ENCODE peak calls at places on chromosome 22, in five cellular contexts. J, R, W, A and C are unnamed samples.

GRCh38 chr22:31872209-31872608 is 72.1 kb upstream of the YWHAH start:
- DNase-seq in J (peak; percentile 35), R (no peak), A (no peak), W (no peak), C (peak; percentile 27)

GRCh38 chr22:24200616-24201212 is 19.4 kb downstream of the SUSD2 start:
- DNase-seq in A (no peak), W (peak; percentile 65), J (no peak), R (no peak), C (no peak)

GRCh38 chr22:25774575-25775026 is 32.6 kb downstream of the MYO18B start:
- DNase-seq in W (peak; percentile 4), A (peak; percentile 35), R (no peak), J (no peak), C (peak; percentile 22)

GRCh38 chr22:50192056-50192824 is 6.5 kb downstream of the TRABD start:
- DNase-seq in J (peak; percentile 57), A (no peak), R (peak; percentile 62), W (peak; percentile 68), C (peak; percentile 83)

GRCh38 chr22:26320469-26320868 is 108.6 kb upstream of the ASPHD2 start:
- DNase-seq in R (no peak), A (no peak), J (no peak), W (no peak), C (no peak)

GRCh38 chr22:46652930-46653331 is 32.7 kb downstream of the GRAMD4 start:
- DNase-seq in A (no peak), W (no peak), J (peak; percentile 20), R (no peak), C (no peak)

GRCh38 chr22:49107961-49108530 is 719.6 kb downstream of the BRD1 start:
- DNase-seq in J (no peak), A (no peak), R (no peak), W (no peak), C (no peak)

GRCh38 chr22:36860821-36861659 is at the start of gene NCF4:
- DNase-seq in J (peak; percentile 37), A (peak; percentile 19), R (peak; percentile 68), W (no peak), C (peak; percentile 95)

GRCh38 chr22:46275455-46276129 is 7.8 kb downstream of the TTC38 start:
- DNase-seq in R (no peak), J (no peak), A (no peak), W (no peak), C (peak; percentile 30)

GRCh38 chr22:35818897-35819296 is 101.2 kb downstream of the APOL5 start:
- DNase-seq in J (no peak), A (no peak), W (no peak), R (no peak), C (no peak)

GRCh38 chr22:46354176-46354992 is 18.9 kb downstream of the TRMU start:
- DNase-seq in R (peak; percentile 40), A (no peak), J (no peak), W (no peak), C (no peak)

GRCh38 chr22:42396621-42397331 is 35.4 kb downstream of the NFAM1 start:
- DNase-seq in J (no peak), A (no peak), R (no peak), W (no peak), C (peak; percentile 74)

GRCh38 chr22:41681616-41682015 is 7.1 kb downstream of the SNU13 start:
- DNase-seq in J (no peak), A (no peak), W (no peak), R (no peak), C (peak; percentile 36)

GRCh38 chr22:24834845-24835570 is 29.0 kb downstream of the SGSM1 start:
- DNase-seq in J (peak; percentile 59), A (no peak), R (no peak), W (peak; percentile 12), C (peak; percentile 25)

GRCh38 chr22:36333632-36334031 is 54.1 kb downstream of the MYH9 start:
- DNase-seq in W (peak; percentile 86), R (no peak), A (no peak), J (peak; percentile 65), C (no peak)

GRCh38 chr22:27986459-27986858 is 67.4 kb upstream of the PITPNB start:
- DNase-seq in J (no peak), A (no peak), R (no peak), W (no peak), C (no peak)

GRCh38 chr22:45210577-45211431 is 29.9 kb downstream of the KIAA0930 start:
- DNase-seq in W (no peak), A (no peak), R (no peak), J (no peak), C (no peak)

GRCh38 chr22:47107431-47107830 is 345.0 kb downstream of the TBC1D22A start:
- DNase-seq in A (no peak), J (no peak), R (no peak), W (peak; percentile 82), C (no peak)

GRCh38 chr22:33194529-33194928 is 136.3 kb upstream of the SYN3 start:
- DNase-seq in W (no peak), R (no peak), J (no peak), A (no peak), C (no peak)

GRCh38 chr22:48968201-48968959 is 859.3 kb downstream of the BRD1 start:
- DNase-seq in J (peak; percentile 60), A (no peak), R (no peak), W (peak; percentile 1), C (peak; percentile 17)

GRCh38 chr22:48941903-48942625 is 885.6 kb downstream of the BRD1 start:
- DNase-seq in A (no peak), R (no peak), J (no peak), W (no peak), C (no peak)

GRCh38 chr22:20604776-20605221 is 97.4 kb downstream of the MED15 start:
- DNase-seq in R (no peak), A (no peak), J (no peak), W (no peak), C (no peak)

GRCh38 chr22:47443836-47444745 is 681.6 kb downstream of the TBC1D22A start:
- DNase-seq in J (no peak), A (no peak), R (no peak), W (no peak), C (no peak)

GRCh38 chr22:19991645-19992451 is 24.8 kb downstream of the ARVCF start:
- DNase-seq in A (no peak), R (no peak), J (no peak), W (no peak), C (no peak)

GRCh38 chr22:19871845-19872778 is 17.4 kb upstream of the GNB1L start:
- DNase-seq in R (no peak), W (no peak), A (peak; percentile 3), J (no peak), C (no peak)

GRCh38 chr22:37643225-37643847 is 3.9 kb downstream of the SH3BP1 start:
- DNase-seq in A (peak; percentile 86), W (peak; percentile 80), J (peak; percentile 91), R (peak; percentile 75), C (peak; percentile 79)

GRCh38 chr22:37229012-37229804 is 14.9 kb downstream of the RAC2 start:
- DNase-seq in A (peak; percentile 41), W (peak; percentile 73), R (no peak), J (no peak), C (peak; percentile 61)

GRCh38 chr22:42560781-42561180 is 7.0 kb downstream of the SERHL2 start:
- DNase-seq in A (no peak), R (no peak), W (no peak), J (peak; percentile 21), C (peak; percentile 64)

GRCh38 chr22:25718109-25718830 is 23.7 kb upstream of the MYO18B start:
- DNase-seq in W (no peak), J (no peak), R (no peak), A (no peak), C (no peak)

GRCh38 chr22:17913705-17914282 is 110.6 kb downstream of the MICAL3 start:
- DNase-seq in W (no peak), J (no peak), R (no peak), A (no peak), C (no peak)
- H3K4me1 ChIP-seq in W (peaks cover 27% of the 10 kb centered on the region), J (peaks cover 18% of the 10 kb centered on the region), R (no peaks in the 10 kb centered on the region), A (no peaks in the 10 kb centered on the region), C (peaks cover 23% of the 10 kb centered on the region)

GRCh38 chr22:43923631-43924548 is at the start of gene PNPLA3:
- DNase-seq in J (peak; percentile 94), R (peak; percentile 90), A (no peak), W (peak; percentile 66), C (no peak)
- TF ChIP-seq CTCF in J (no peak), R (no peak), A (no peak), W (no peak), C (no peak)

GRCh38 chr22:17698948-17699347 is 60.4 kb downstream of the BCL2L13 start:
- DNase-seq in A (no peak), W (no peak), J (no peak), R (no peak), C (no peak)
- H3K36me3 ChIP-seq in A (peaks cover 14% of the 10 kb centered on the region), W (no peaks in the 10 kb centered on the region), J (no peaks in the 10 kb centered on the region), R (no peaks in the 10 kb centered on the region), C (peaks cover 39% of the 10 kb centered on the region)

GRCh38 chr22:40196628-40197027 is 18.9 kb downstream of the TNRC6B start:
- DNase-seq in W (peak; percentile 84), J (no peak), R (no peak), A (no peak), C (no peak)

GRCh38 chr22:40193429-40194421 is 16.0 kb downstream of the TNRC6B start:
- DNase-seq in J (no peak), W (peak; percentile 31), R (no peak), A (no peak), C (no peak)

GRCh38 chr22:40199223-40199622 is 21.5 kb downstream of the TNRC6B start:
- DNase-seq in W (no peak), J (peak; percentile 43), R (no peak), A (no peak), C (no peak)

GRCh38 chr22:40190501-40190900 is 12.8 kb downstream of the TNRC6B start:
- DNase-seq in W (no peak), A (no peak), R (no peak), J (peak; percentile 67), C (no peak)

GRCh38 chr22:40194656-40195055 is 16.9 kb downstream of the TNRC6B start:
- DNase-seq in J (no peak), A (no peak), W (no peak), R (no peak), C (no peak)
- H3K4me1 ChIP-seq in J (peaks cover 67% of the 10 kb centered on the region), A (no peaks in the 10 kb centered on the region), W (peaks cover 26% of the 10 kb centered on the region), R (peaks cover 30% of the 10 kb centered on the region), C (peaks cover 15% of the 10 kb centered on the region)

GRCh38 chr22:30486661-30487115 is 14.9 kb upstream of the SEC14L3 start:
- DNase-seq in A (no peak), J (peak; percentile 77), W (no peak), R (peak; percentile 77), C (no peak)

GRCh38 chr22:30483169-30483568 is 11.4 kb upstream of the SEC14L3 start:
- DNase-seq in W (no peak), R (no peak), A (no peak), J (no peak), C (no peak)

GRCh38 chr22:30486118-30486517 is 14.3 kb upstream of the SEC14L3 start:
- DNase-seq in A (no peak), J (no peak), R (no peak), W (no peak), C (no peak)

GRCh38 chr22:30488121-30488520 is 16.3 kb upstream of the SEC14L3 start:
- DNase-seq in R (no peak), A (no peak), J (no peak), W (no peak), C (no peak)

GRCh38 chr22:30485362-30485988 is 13.7 kb upstream of the SEC14L3 start:
- DNase-seq in W (peak; percentile 59), J (peak; percentile 68), R (peak; percentile 46), A (peak; percentile 75), C (peak; percentile 59)
- TF ChIP-seq CTCF in W (peak; percentile 84), J (peak; percentile 86), R (peak; percentile 91), A (peak; percentile 99), C (peak; percentile 89)

GRCh38 chr22:29625090-29625825 is 21.8 kb downstream of the NF2 start:
- DNase-seq in A (peak; percentile 58), J (peak; percentile 77), R (no peak), W (peak; percentile 83), C (peak; percentile 60)
- H3K36me3 ChIP-seq in A (no peaks in the 10 kb centered on the region), J (no peaks in the 10 kb centered on the region), R (no peaks in the 10 kb centered on the region), W (peaks cover 2% of the 10 kb centered on the region), C (no peaks in the 10 kb centered on the region)